ENCODE peak calls at places on chromosomes 7 and 10, in six cellular contexts. H is mesenchymal stem cell, C is neuronal stem cell, Z is IMR-90, X is H1, G is trophoblast cell. L is an unnamed sample.

GRCh38 chr10:130025326-130025725 is 61.3 kb upstream of the EBF3 start:
- DNase-seq in C (no peak), G (no peak), H (no peak), Z (no peak), X (no peak), L (no peak)

GRCh38 chr10:45418417-45418858 is 44.4 kb downstream of the ALOX5 start:
- DNase-seq in Z (no peak), G (no peak), H (no peak), X (no peak), C (no peak), L (no peak)

GRCh38 chr7:80929619-80930018 is 10.8 kb upstream of the SEMA3C start:
- DNase-seq in H (no peak), Z (peak; percentile 53), C (no peak), X (no peak), G (no peak), L (no peak)

GRCh38 chr7:139018910-139019309 is 16.9 kb downstream of the ZC3HAV1L start:
- DNase-seq in G (no peak), X (no peak), C (no peak), Z (no peak), H (no peak), L (no peak)

GRCh38 chr7:99699946-99700345 is 20.1 kb upstream of the CYP3A5 start:
- DNase-seq in C (no peak), G (no peak), H (no peak), X (no peak), Z (no peak), L (no peak)

GRCh38 chr10:7153750-7154149 is 257.1 kb downstream of the SFMBT2 start:
- DNase-seq in C (no peak), H (peak; percentile 54), G (no peak), Z (peak; percentile 13), X (no peak), L (no peak)

GRCh38 chr10:119502618-119503155 is 39.8 kb downstream of the RGS10 start:
- DNase-seq in H (no peak), Z (no peak), X (no peak), C (no peak), G (no peak), L (no peak)

GRCh38 chr10:132698211-132698751 is 87.7 kb downstream of the NKX6-2 start:
- DNase-seq in H (no peak), G (peak; percentile 8), X (no peak), C (no peak), Z (no peak), L (peak; percentile 23)

DNA sequence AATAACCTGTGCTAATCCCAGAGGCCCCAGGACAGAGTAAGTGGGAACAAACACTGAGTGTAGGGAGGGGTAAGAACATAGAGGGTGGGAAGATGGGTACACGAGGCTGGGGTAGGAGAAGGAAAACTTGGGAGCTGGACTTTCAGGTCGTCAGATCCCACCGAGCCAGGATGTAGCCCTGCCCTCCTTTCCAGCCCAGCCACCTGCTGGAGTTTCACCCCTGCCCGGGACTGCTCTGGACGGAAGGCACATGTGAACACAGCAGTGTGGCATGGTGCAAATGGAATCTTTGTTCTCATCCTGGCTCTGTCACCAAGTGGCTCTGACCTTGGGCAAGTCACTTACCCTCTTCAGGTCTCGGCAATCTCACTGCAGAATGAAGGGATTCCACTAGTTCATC is 52.8 kb downstream of the PODXL start:
- DNase-seq in H (no peak), Z (no peak), C (no peak), G (no peak), X (no peak), L (no peak)
- H4K91ac ChIP-seq in H (no peak overlapping the region), Z (no peak overlapping the region), C (no peak overlapping the region), G (no peak overlapping the region), X (no peak overlapping the region), L (no peak overlapping the region)

GRCh38 chr7:43646603-43647313 is 63.9 kb downstream of the STK17A start:
- DNase-seq in C (no peak), G (no peak), Z (peak; percentile 60), H (peak; percentile 81), X (no peak), L (no peak)

GRCh38 chr7:43648725-43649406 is 66.0 kb downstream of the STK17A start:
- DNase-seq in Z (peak; percentile 85), C (no peak), G (no peak), H (peak; percentile 70), X (no peak), L (no peak)

GRCh38 chr7:43647314-43647691 is 64.4 kb downstream of the STK17A start:
- DNase-seq in X (peak; percentile 34), H (peak; percentile 79), Z (peak; percentile 89), C (peak; percentile 24), G (no peak), L (peak; percentile 81)

GRCh38 chr7:43649755-43650274 is 66.9 kb downstream of the STK17A start:
- DNase-seq in X (no peak), H (peak; percentile 40), G (no peak), C (no peak), Z (peak; percentile 50), L (no peak)

DNA sequence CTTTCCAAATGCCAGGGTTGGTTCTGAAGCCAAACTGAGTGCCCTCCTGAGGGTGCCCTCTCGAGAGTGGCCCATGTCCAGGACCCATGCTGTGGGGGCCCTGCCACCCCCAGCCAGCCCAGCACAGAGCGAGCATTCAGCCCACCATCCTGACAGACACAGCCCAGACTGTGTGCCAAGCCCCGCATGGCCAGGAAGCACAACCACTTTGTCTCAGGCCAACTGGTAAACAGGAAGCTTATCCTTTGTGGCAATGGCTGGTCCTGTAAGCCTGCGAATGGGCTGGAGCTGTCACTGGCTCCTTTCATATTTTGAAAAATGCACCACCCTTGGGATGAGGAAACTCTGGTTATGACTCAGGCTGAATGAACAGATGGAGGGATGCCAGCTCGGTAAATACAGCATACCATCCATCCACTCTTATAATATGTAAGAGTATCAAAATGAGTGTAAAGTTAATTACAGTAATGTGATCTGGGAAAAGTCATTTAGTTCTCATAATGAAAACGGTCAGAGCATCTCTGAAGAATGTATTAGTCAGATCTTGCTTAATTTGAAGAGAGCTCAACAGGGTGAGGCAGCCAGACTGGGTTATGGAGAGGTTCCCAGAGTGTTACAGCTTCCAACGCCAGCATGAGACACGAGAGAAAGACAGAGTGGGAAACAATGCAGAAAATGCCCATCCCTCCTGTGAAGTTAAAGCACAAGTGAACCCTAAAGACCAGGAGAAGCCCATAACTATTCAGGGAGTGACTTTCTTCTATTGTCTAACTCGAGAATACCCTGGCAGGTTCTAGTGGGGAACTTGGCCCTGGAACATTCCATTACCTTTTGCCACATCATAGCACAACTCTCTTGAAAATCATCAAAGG is 65.1 kb downstream of the STK17A start:
- DNase-seq in X (no peak), H (peak; percentile 97), C (no peak), G (no peak), Z (peak; percentile 100), L (no peak)
- H4K91ac ChIP-seq in X (peak overlapping the region; percentile 81), H (peak overlapping the region; percentile 100), C (peak overlapping the region; percentile 56), G (peak overlapping the region; percentile 96), Z (peak overlapping the region; percentile 96), L (no peak overlapping the region)

GRCh38 chr10:49220679-49221078 is 32.5 kb upstream of the TMEM273 start:
- DNase-seq in G (no peak), C (no peak), Z (no peak), X (no peak), H (no peak), L (no peak)

GRCh38 chr10:49219248-49219647 is 31.1 kb upstream of the TMEM273 start:
- DNase-seq in G (no peak), X (no peak), Z (no peak), H (no peak), C (no peak), L (no peak)

GRCh38 chr10:49222170-49222569 is 34.0 kb upstream of the TMEM273 start:
- DNase-seq in G (no peak), Z (no peak), H (no peak), X (no peak), C (no peak), L (no peak)

GRCh38 chr10:49218480-49218879 is 30.3 kb upstream of the TMEM273 start:
- DNase-seq in H (no peak), X (no peak), Z (no peak), G (no peak), C (no peak), L (no peak)

GRCh38 chr10:49220031-49220430 is 31.8 kb upstream of the TMEM273 start:
- DNase-seq in X (no peak), G (no peak), H (no peak), Z (peak; percentile 65), C (no peak), L (no peak)
- H4K91ac ChIP-seq in X (no peak overlapping the region), G (no peak overlapping the region), H (no peak overlapping the region), Z (no peak overlapping the region), C (no peak overlapping the region), L (no peak overlapping the region)

GRCh38 chr10:34078017-34078416 is 737.1 kb downstream of the PARD3 start:
- DNase-seq in X (no peak), Z (no peak), G (no peak), C (no peak), H (no peak), L (no peak)

GRCh38 chr10:34079702-34080484 is 735.2 kb downstream of the PARD3 start:
- DNase-seq in Z (no peak), X (no peak), C (no peak), H (no peak), G (no peak), L (no peak)

GRCh38 chr10:34078798-34079470 is 736.2 kb downstream of the PARD3 start:
- DNase-seq in X (no peak), H (no peak), G (no peak), Z (no peak), C (no peak), L (no peak)

GRCh38 chr10:34075269-34075926 is 739.7 kb downstream of the PARD3 start:
- DNase-seq in X (no peak), H (no peak), C (no peak), Z (no peak), G (no peak), L (no peak)

GRCh38 chr10:34076443-34076842 is 738.7 kb downstream of the PARD3 start:
- DNase-seq in G (no peak), X (no peak), C (no peak), Z (no peak), H (no peak), L (no peak)
- H4K91ac ChIP-seq in G (no peak overlapping the region), X (no peak overlapping the region), C (no peak overlapping the region), Z (no peak overlapping the region), H (no peak overlapping the region), L (no peak overlapping the region)

DNA sequence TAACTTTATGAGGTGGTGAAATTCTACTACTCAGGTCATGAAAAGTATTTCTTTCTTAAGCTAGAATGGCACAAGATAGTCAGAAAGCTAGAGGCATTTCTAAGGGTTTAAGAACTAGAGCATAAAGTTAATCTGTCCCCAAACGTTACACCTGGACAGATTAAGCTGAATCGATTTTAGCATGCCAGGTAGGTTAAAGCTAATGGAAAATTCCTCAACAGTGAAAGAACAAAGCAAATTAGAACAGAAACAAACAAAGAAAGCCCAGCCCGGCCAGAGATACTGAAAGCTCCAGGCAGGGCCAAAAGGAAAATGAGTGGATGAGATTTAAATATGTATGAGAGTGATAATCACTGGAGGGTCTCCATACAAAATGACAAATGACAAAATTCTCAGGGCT is 293.8 kb downstream of the CALN1 start:
- DNase-seq in H (no peak), Z (no peak), X (no peak), G (no peak), C (no peak), L (no peak)
- H4K91ac ChIP-seq in H (no peak overlapping the region), Z (no peak overlapping the region), X (no peak overlapping the region), G (no peak overlapping the region), C (no peak overlapping the region), L (no peak overlapping the region)